ENCODE peak calls at places on chromosomes 5 and 9, in seven cellular contexts. M, S, W, A, Q, J and Z are unnamed samples.

GRCh38 chr5:68544656-68545565 is 329.4 kb downstream of the PIK3R1 start:
- DNase-seq in W (peak; percentile 48), M (no peak), A (no peak), J (no peak), Q (peak; percentile 66), S (no peak), Z (no peak)

GRCh38 chr5:169656125-169656990 is 19.3 kb downstream of the DOCK2 start:
- DNase-seq in W (no peak), S (no peak), J (peak; percentile 22), A (no peak), Q (no peak), M (no peak), Z (no peak)

GRCh38 chr5:169013846-169014245 is 287.1 kb downstream of the SLIT3 start:
- DNase-seq in Q (peak; percentile 24), S (no peak), W (no peak), M (no peak), A (no peak), J (no peak), Z (no peak)

GRCh38 chr5:122078116-122078865 is at the start of gene LOX:
- DNase-seq in Q (peak; percentile 58), S (peak; percentile 68), A (no peak), M (peak; percentile 89), W (peak; percentile 86), J (peak; percentile 71), Z (no peak)

GRCh38 chr5:169168288-169168687 is 132.7 kb downstream of the SLIT3 start:
- DNase-seq in W (no peak), A (no peak), J (no peak), S (no peak), Q (no peak), M (no peak), Z (no peak)

GRCh38 chr9:114385412-114386181 is 2.2 kb downstream of the AKNA start:
- DNase-seq in W (peak; percentile 64), J (peak; percentile 64), Q (peak; percentile 44), A (no peak), M (peak; percentile 91), S (peak; percentile 35), Z (peak; percentile 82)

GRCh38 chr5:179866241-179867078 is 7.8 kb upstream of the MRNIP start:
- DNase-seq in Q (no peak), W (no peak), J (no peak), S (no peak), M (no peak), A (no peak), Z (no peak)

GRCh38 chr9:27835746-27836145 is 262.5 kb upstream of the C9orf72 start:
- DNase-seq in S (no peak), A (no peak), M (no peak), J (no peak), W (no peak), Q (no peak), Z (no peak)

GRCh38 chr5:75113354-75113753 is 61.0 kb upstream of the GCNT4 start:
- DNase-seq in M (no peak), W (no peak), A (no peak), J (no peak), Q (no peak), S (no peak), Z (no peak)

GRCh38 chr9:4349841-4350418 is 50.1 kb upstream of the GLIS3 start:
- DNase-seq in A (no peak), Q (no peak), S (no peak), J (no peak), M (no peak), W (no peak), Z (no peak)

GRCh38 chr5:155915626-155916025 is 411.3 kb upstream of the SGCD start:
- DNase-seq in J (no peak), W (no peak), A (no peak), S (no peak), Q (no peak), M (no peak), Z (no peak)

GRCh38 chr9:71765693-71766092 is 2.6 kb downstream of the CEMIP2 start:
- DNase-seq in S (no peak), W (no peak), Q (no peak), J (no peak), M (no peak), A (no peak), Z (no peak)

GRCh38 chr5:109161914-109162683 is 247.7 kb downstream of the PJA2 start:
- DNase-seq in S (no peak), M (no peak), A (no peak), W (no peak), J (no peak), Q (no peak), Z (no peak)

GRCh38 chr9:70589571-70590263 is 175.3 kb upstream of the KLF9 start:
- DNase-seq in J (peak; percentile 52), M (peak; percentile 61), W (peak; percentile 76), A (no peak), Q (no peak), S (no peak), Z (no peak)

GRCh38 chr9:114304416-114305188 is 18.3 kb upstream of the ORM1 start:
- DNase-seq in J (no peak), W (no peak), S (no peak), A (no peak), Q (no peak), M (no peak), Z (no peak)

GRCh38 chr9:117145081-117145480 is 269.8 kb downstream of the ASTN2 start:
- DNase-seq in M (no peak), J (no peak), W (no peak), Q (no peak), A (no peak), S (no peak), Z (no peak)

GRCh38 chr9:137455361-137455991 is 3.7 kb downstream of the NSMF start:
- DNase-seq in J (no peak), M (peak; percentile 48), A (no peak), W (peak; percentile 15), S (no peak), Q (no peak), Z (no peak)

GRCh38 chr9:72211047-72211446 is 61.8 kb downstream of the GDA start:
- DNase-seq in A (no peak), J (no peak), Q (no peak), M (no peak), W (no peak), S (no peak), Z (no peak)

GRCh38 chr9:110029422-110029814 is 178.5 kb downstream of the C9orf152 start:
- DNase-seq in W (no peak), M (no peak), J (no peak), S (no peak), A (no peak), Q (no peak), Z (no peak)

GRCh38 chr5:110726249-110727024 is at the start of gene TMEM232:
- DNase-seq in W (peak; percentile 48), Q (peak; percentile 56), A (peak; percentile 66), S (peak; percentile 17), J (peak; percentile 51), M (peak; percentile 79), Z (peak; percentile 52)

GRCh38 chr9:87500894-87501656 is 3.4 kb downstream of the DAPK1 start:
- DNase-seq in J (no peak), Q (no peak), S (no peak), W (no peak), A (no peak), M (no peak), Z (no peak)
- H3K27ac ChIP-seq in J (no peak overlapping the region), Q (no peak overlapping the region), S (no peak overlapping the region), W (no peak overlapping the region), A (no peak overlapping the region), M (no peak overlapping the region), Z (no peak overlapping the region)

GRCh38 chr5:56340196-56340980 is 107.3 kb upstream of the ANKRD55 start:
- DNase-seq in S (no peak), W (no peak), Q (no peak), A (no peak), M (no peak), J (no peak), Z (no peak)
- H3K27ac ChIP-seq in S (no peak overlapping the region), W (no peak overlapping the region), Q (no peak overlapping the region), A (no peak overlapping the region), M (no peak overlapping the region), J (no peak overlapping the region), Z (no peak overlapping the region)

GRCh38 chr5:141223112-141223783 is at the start of gene PCDHB14:
- DNase-seq in M (no peak), A (peak; percentile 22), J (no peak), W (no peak), S (no peak), Q (no peak), Z (no peak)
- H3K27ac ChIP-seq in M (no peak within 1 kb of the TSS), A (no peak within 1 kb of the TSS), J (no peak within 1 kb of the TSS), W (no peak within 1 kb of the TSS), S (no peak within 1 kb of the TSS), Q (no peak within 1 kb of the TSS), Z (no peak within 1 kb of the TSS)

GRCh38 chr9:6689893-6690634 is 44.5 kb upstream of the GLDC start:
- DNase-seq in M (no peak), A (no peak), J (no peak), Q (no peak), W (no peak), S (no peak), Z (no peak)
- H3K27ac ChIP-seq in M (no peak overlapping the region), A (no peak overlapping the region), J (no peak overlapping the region), Q (no peak overlapping the region), W (no peak overlapping the region), S (no peak overlapping the region), Z (no peak overlapping the region)

GRCh38 chr5:132466453-132467291 is 23.9 kb downstream of the IRF1 start:
- DNase-seq in W (no peak), M (peak; percentile 73), A (no peak), Q (no peak), J (peak; percentile 46), S (no peak), Z (peak; percentile 72)

GRCh38 chr5:132463808-132464154 is 26.8 kb downstream of the IRF1 start:
- DNase-seq in S (no peak), Q (no peak), J (no peak), W (peak; percentile 2), M (no peak), A (no peak), Z (no peak)

GRCh38 chr5:132462856-132463745 is 27.5 kb downstream of the IRF1 start:
- DNase-seq in S (no peak), Q (no peak), J (no peak), A (no peak), M (no peak), W (peak; percentile 20), Z (no peak)

GRCh38 chr5:132464155-132464939 is 26.2 kb downstream of the IRF1 start:
- DNase-seq in A (no peak), M (no peak), J (no peak), Q (no peak), W (peak; percentile 13), S (no peak), Z (no peak)

GRCh38 chr5:132465095-132465707 is 25.4 kb downstream of the IRF1 start:
- DNase-seq in Q (no peak), J (no peak), W (peak; percentile 10), S (no peak), M (no peak), A (no peak), Z (no peak)
- H3K27ac ChIP-seq in Q (peak overlapping the region; percentile 69), J (peak overlapping the region; percentile 76), W (peak overlapping the region; percentile 61), S (peak overlapping the region; percentile 68), M (no peak overlapping the region), A (peak overlapping the region; percentile 21), Z (peak overlapping the region; percentile 71)